ENCODE peak calls at places on chromosomes 2 and 18, in eight cellular contexts. U, G, P, T, Y, J, F and E are unnamed samples.
A peak's percentile ranks its signal among the peaks of the same experiment; 100 is the strongest.

GRCh38 chr2:71933467-71934319 is 214.0 kb downstream of the CYP26B1 start:
- DNase-seq in U (peak; percentile 30), G (no peak), P (no peak), T (no peak), Y (no peak), J (no peak), F (peak; percentile 33), E (no peak)

GRCh38 chr2:223549215-223549614 is 52.9 kb downstream of the SCG2 start:
- DNase-seq in U (no peak), G (no peak), P (no peak), T (no peak), Y (no peak), J (no peak), F (peak; percentile 96), E (no peak)

GRCh38 chr2:200308001-200308400 is 1.5 kb downstream of the SPATS2L start:
- DNase-seq in U (no peak), G (no peak), P (no peak), T (no peak), Y (no peak), J (no peak), F (no peak), E (no peak)

GRCh38 chr2:112962308-112963175 is 15.3 kb upstream of the IL36G start:
- DNase-seq in U (no peak), G (no peak), P (no peak), T (no peak), Y (no peak), J (no peak), F (no peak), E (no peak)

GRCh38 chr18:44238911-44239310 is 441.8 kb upstream of the SETBP1 start:
- DNase-seq in U (no peak), G (no peak), P (no peak), T (no peak), Y (no peak), J (no peak), F (no peak), E (no peak)

GRCh38 chr2:114489143-114489542 is 46.7 kb downstream of the DPP10 start:
- DNase-seq in U (no peak), G (no peak), P (no peak), T (no peak), Y (no peak), J (no peak), F (no peak), E (no peak)

GRCh38 chr2:1521191-1521877 is 108.1 kb downstream of the TPO start:
- DNase-seq in U (no peak), G (no peak), P (no peak), T (no peak), Y (no peak), J (no peak), F (no peak), E (no peak)

GRCh38 chr2:225173909-225174308 is 131.6 kb upstream of the DOCK10 start:
- DNase-seq in U (no peak), G (peak; percentile 49), P (no peak), T (no peak), Y (no peak), J (no peak), F (no peak), E (no peak)

GRCh38 chr2:226184940-226185575 is 614.6 kb downstream of the IRS1 start:
- DNase-seq in U (no peak), G (no peak), P (no peak), T (no peak), Y (no peak), J (no peak), F (peak; percentile 64), E (no peak)

GRCh38 chr2:171706152-171706803 is 19.0 kb downstream of the DYNC1I2 start:
- DNase-seq in U (no peak), G (peak; percentile 9), P (no peak), T (peak; percentile 22), Y (no peak), J (no peak), F (peak; percentile 82), E (no peak)

GRCh38 chr2:22291074-22291473 is 1093.9 kb upstream of the KLHL29 start:
- DNase-seq in U (no peak), G (no peak), P (no peak), T (no peak), Y (no peak), J (no peak), F (no peak), E (no peak)

GRCh38 chr2:22290293-22290692 is 1094.7 kb upstream of the KLHL29 start:
- DNase-seq in U (no peak), G (no peak), P (no peak), T (no peak), Y (no peak), J (no peak), F (no peak), E (no peak)
- H3K27ac ChIP-seq in U (no peak overlapping the region), G (no peak overlapping the region), P (no peak overlapping the region), T (no peak overlapping the region), Y (no peak overlapping the region), J (no peak overlapping the region), F (no peak overlapping the region), E (no peak overlapping the region)

DNA sequence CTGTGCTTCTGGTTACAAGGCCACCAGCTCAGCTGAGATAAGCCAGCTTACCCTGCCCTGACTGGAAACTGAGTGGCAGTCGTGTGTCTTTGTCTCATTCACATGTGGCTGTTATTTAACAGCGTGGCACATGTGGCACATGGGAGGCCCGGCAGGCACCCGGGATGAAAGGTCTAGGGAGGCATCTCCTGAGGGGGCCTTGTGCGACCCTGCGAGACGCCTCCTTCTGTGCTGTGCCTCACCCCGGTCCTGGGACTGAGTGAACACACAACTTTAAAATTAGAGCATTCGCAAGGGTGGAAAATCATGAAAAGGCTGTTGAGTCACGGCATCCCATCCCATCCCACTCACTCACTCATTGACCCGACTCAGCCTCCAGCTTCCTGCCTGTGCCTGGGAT is 7.6 kb downstream of the ITGB1BP1 start:
- DNase-seq in U (no peak), G (no peak), P (no peak), T (no peak), Y (no peak), J (no peak), F (no peak), E (no peak)
- H3K27ac ChIP-seq in U (no peak overlapping the region), G (no peak overlapping the region), P (no peak overlapping the region), T (no peak overlapping the region), Y (no peak overlapping the region), J (peak overlapping the region; percentile 66), F (no peak overlapping the region), E (no peak overlapping the region)

GRCh38 chr2:152335851-152336102 is 803 bp downstream of the FMNL2 start:
- DNase-seq in U (no peak), G (no peak), P (peak; percentile 23), T (no peak), Y (no peak), J (no peak), F (peak; percentile 51), E (peak; percentile 53)
- H3K27ac ChIP-seq in U (no peak overlapping the region), G (no peak overlapping the region), P (peak overlapping the region; percentile 86), T (no peak overlapping the region), Y (peak overlapping the region; percentile 88), J (peak overlapping the region; percentile 97), F (peak overlapping the region; percentile 82), E (peak overlapping the region; percentile 90)

GRCh38 chr2:203625712-203626111 is 80.7 kb upstream of the CD28 start:
- DNase-seq in U (no peak), G (no peak), P (no peak), T (no peak), Y (no peak), J (no peak), F (no peak), E (no peak)
- H3K27ac ChIP-seq in U (no peak overlapping the region), G (no peak overlapping the region), P (no peak overlapping the region), T (no peak overlapping the region), Y (no peak overlapping the region), J (no peak overlapping the region), F (no peak overlapping the region), E (no peak overlapping the region)

GRCh38 chr2:74864728-74865722 is 31.1 kb downstream of the HK2 start:
- DNase-seq in U (peak; percentile 36), G (no peak), P (no peak), T (no peak), Y (no peak), J (no peak), F (peak; percentile 28), E (no peak)

GRCh38 chr2:74871414-74871813 is 37.5 kb downstream of the HK2 start:
- DNase-seq in U (no peak), G (no peak), P (no peak), T (no peak), Y (no peak), J (no peak), F (no peak), E (no peak)

GRCh38 chr2:74869522-74869921 is 35.6 kb downstream of the HK2 start:
- DNase-seq in U (no peak), G (no peak), P (no peak), T (no peak), Y (no peak), J (no peak), F (no peak), E (no peak)

GRCh38 chr2:74865770-74866674 is 32.1 kb downstream of the HK2 start:
- DNase-seq in U (no peak), G (no peak), P (no peak), T (no peak), Y (no peak), J (no peak), F (no peak), E (no peak)

GRCh38 chr2:74867841-74868658 is 34.1 kb downstream of the HK2 start:
- DNase-seq in U (no peak), G (no peak), P (no peak), T (no peak), Y (peak; percentile 71), J (no peak), F (no peak), E (no peak)
- H3K27ac ChIP-seq in U (peak overlapping the region; percentile 57), G (no peak overlapping the region), P (no peak overlapping the region), T (no peak overlapping the region), Y (peak overlapping the region; percentile 79), J (no peak overlapping the region), F (no peak overlapping the region), E (no peak overlapping the region)

GRCh38 chr2:9152975-9153402 is 53.6 kb upstream of the ASAP2 start:
- DNase-seq in U (no peak), G (no peak), P (no peak), T (no peak), Y (no peak), J (no peak), F (peak; percentile 88), E (no peak)
- H3K27ac ChIP-seq in U (no peak overlapping the region), G (no peak overlapping the region), P (no peak overlapping the region), T (no peak overlapping the region), Y (no peak overlapping the region), J (no peak overlapping the region), F (no peak overlapping the region), E (no peak overlapping the region)

GRCh38 chr2:184190725-184191124 is 407.6 kb upstream of the ZNF804A start:
- DNase-seq in U (no peak), G (no peak), P (no peak), T (no peak), Y (no peak), J (no peak), F (no peak), E (no peak)
- H3K27ac ChIP-seq in U (no peak overlapping the region), G (no peak overlapping the region), P (no peak overlapping the region), T (no peak overlapping the region), Y (no peak overlapping the region), J (no peak overlapping the region), F (no peak overlapping the region), E (no peak overlapping the region)

GRCh38 chr2:218402911-218403411 is 3.3 kb downstream of the CTDSP1 start:
- DNase-seq in U (no peak), G (no peak), P (no peak), T (no peak), Y (no peak), J (no peak), F (no peak), E (no peak)
- H3K27ac ChIP-seq in U (no peak overlapping the region), G (no peak overlapping the region), P (peak overlapping the region; percentile 99), T (no peak overlapping the region), Y (peak overlapping the region; percentile 100), J (peak overlapping the region; percentile 99), F (peak overlapping the region; percentile 10), E (no peak overlapping the region)